ENCODE peak calls at places on chromosome 18, in six cellular contexts. J is body of pancreas, Q is transverse colon, E is dorsolateral prefrontal cortex, T is thoracic aorta, H is AG04450. U is an unnamed sample.

GRCh38 chr18:42274488-42275137 is 319.6 kb downstream of the PIK3C3 start:
- DNase-seq in T (no peak), Q (no peak), H (no peak), J (no peak), E (no peak), U (no peak)

GRCh38 chr18:21145371-21145770 is 33.8 kb upstream of the ROCK1 start:
- DNase-seq in Q (no peak), T (no peak), J (no peak), H (no peak), E (no peak), U (no peak)

GRCh38 chr18:75081486-75081885 is 127.5 kb downstream of the PTGR3 start:
- DNase-seq in H (no peak), T (no peak), Q (no peak), E (no peak), J (no peak), U (no peak)

GRCh38 chr18:80086281-80086680 is 22.8 kb upstream of the ADNP2 start:
- DNase-seq in T (no peak), J (no peak), E (no peak), H (no peak), Q (no peak), U (no peak)

GRCh38 chr18:3966985-3967856 is 487.9 kb downstream of the DLGAP1 start:
- DNase-seq in Q (no peak), H (no peak), J (peak; percentile 42), E (no peak), T (peak; percentile 13), U (no peak)

GRCh38 chr18:24378598-24378997 is 19.0 kb downstream of the OSBPL1A start:
- DNase-seq in E (no peak), Q (no peak), J (no peak), T (no peak), H (no peak), U (no peak)

GRCh38 chr18:12946549-12947354 is 1.1 kb upstream of the SEH1L start:
- DNase-seq in H (peak; percentile 78), J (no peak), Q (peak; percentile 47), E (peak; percentile 50), T (no peak), U (no peak)

GRCh38 chr18:51833850-51834249 is 506.1 kb upstream of the DCC start:
- DNase-seq in J (no peak), T (no peak), E (no peak), H (no peak), Q (no peak), U (no peak)

GRCh38 chr18:76209597-76209996 is 285.4 kb downstream of the ZNF516 start:
- DNase-seq in J (no peak), T (no peak), Q (no peak), E (no peak), H (peak; percentile 0), U (no peak)

GRCh38 chr18:4017479-4017878 is 437.6 kb downstream of the DLGAP1 start:
- DNase-seq in T (no peak), J (no peak), Q (no peak), H (no peak), E (no peak), U (peak; percentile 29)

GRCh38 chr18:25244170-25244569 is 107.8 kb downstream of the ZNF521 start:
- DNase-seq in Q (no peak), J (no peak), H (no peak), E (no peak), T (no peak), U (no peak)

GRCh38 chr18:40431071-40431998 is 1523.7 kb upstream of the PIK3C3 start:
- DNase-seq in Q (no peak), J (no peak), T (no peak), H (no peak), E (no peak), U (no peak)

GRCh38 chr18:7950380-7951143 is 383.4 kb downstream of the PTPRM start:
- DNase-seq in H (no peak), J (no peak), Q (no peak), E (no peak), T (no peak), U (peak; percentile 77)

GRCh38 chr18:7941533-7941932 is 374.4 kb downstream of the PTPRM start:
- DNase-seq in E (no peak), J (peak; percentile 90), Q (peak; percentile 63), H (no peak), T (no peak), U (peak; percentile 89)

GRCh38 chr18:7945882-7946281 is 378.8 kb downstream of the PTPRM start:
- DNase-seq in J (no peak), T (no peak), H (peak; percentile 87), Q (no peak), E (no peak), U (peak; percentile 53)

GRCh38 chr18:7940976-7941375 is 373.9 kb downstream of the PTPRM start:
- DNase-seq in T (no peak), H (no peak), Q (no peak), J (no peak), E (no peak), U (no peak)

GRCh38 chr18:7946724-7947377 is 379.7 kb downstream of the PTPRM start:
- DNase-seq in H (peak; percentile 76), T (no peak), E (no peak), J (no peak), Q (peak; percentile 29), U (peak; percentile 72)
- H3K27ac ChIP-seq in H (peak overlapping the region; percentile 62), T (no peak overlapping the region), E (peak overlapping the region; percentile 55), J (no peak overlapping the region), Q (peak overlapping the region; percentile 54), U (peak overlapping the region; percentile 50)

GRCh38 chr18:34329840-34330239 is 105.1 kb upstream of the NOL4 start:
- DNase-seq in H (no peak), T (no peak), J (no peak), Q (no peak), E (no peak), U (no peak)
- H3K27ac ChIP-seq in H (no peak overlapping the region), T (no peak overlapping the region), J (no peak overlapping the region), Q (peak overlapping the region; percentile 61), E (no peak overlapping the region), U (no peak overlapping the region)

GRCh38 chr18:2448565-2449151 is 122.6 kb downstream of the METTL4 start:
- DNase-seq in J (no peak), Q (no peak), H (no peak), T (no peak), E (no peak), U (no peak)
- H3K27ac ChIP-seq in J (no peak overlapping the region), Q (no peak overlapping the region), H (no peak overlapping the region), T (no peak overlapping the region), E (no peak overlapping the region), U (no peak overlapping the region)

GRCh38 chr18:31572368-31572767 is 19.3 kb upstream of the TTR start:
- DNase-seq in E (no peak), T (no peak), J (no peak), Q (no peak), H (no peak), U (no peak)
- H3K27ac ChIP-seq in E (no peak overlapping the region), T (no peak overlapping the region), J (no peak overlapping the region), Q (no peak overlapping the region), H (no peak overlapping the region), U (no peak overlapping the region)

GRCh38 chr18:50311573-50312106 is 24.1 kb upstream of the CXXC1 start:
- DNase-seq in E (no peak), H (no peak), Q (no peak), T (no peak), J (peak; percentile 55), U (peak; percentile 27)

GRCh38 chr18:50312296-50313030 is 25.0 kb upstream of the CXXC1 start:
- DNase-seq in H (no peak), T (no peak), J (no peak), Q (no peak), E (no peak), U (no peak)

GRCh38 chr18:50313031-50313607 is 25.6 kb upstream of the CXXC1 start:
- DNase-seq in E (no peak), T (no peak), Q (no peak), H (no peak), J (no peak), U (no peak)

GRCh38 chr18:50313873-50314460 is 26.5 kb upstream of the CXXC1 start:
- DNase-seq in T (no peak), J (no peak), H (no peak), E (no peak), Q (no peak), U (no peak)

DNA sequence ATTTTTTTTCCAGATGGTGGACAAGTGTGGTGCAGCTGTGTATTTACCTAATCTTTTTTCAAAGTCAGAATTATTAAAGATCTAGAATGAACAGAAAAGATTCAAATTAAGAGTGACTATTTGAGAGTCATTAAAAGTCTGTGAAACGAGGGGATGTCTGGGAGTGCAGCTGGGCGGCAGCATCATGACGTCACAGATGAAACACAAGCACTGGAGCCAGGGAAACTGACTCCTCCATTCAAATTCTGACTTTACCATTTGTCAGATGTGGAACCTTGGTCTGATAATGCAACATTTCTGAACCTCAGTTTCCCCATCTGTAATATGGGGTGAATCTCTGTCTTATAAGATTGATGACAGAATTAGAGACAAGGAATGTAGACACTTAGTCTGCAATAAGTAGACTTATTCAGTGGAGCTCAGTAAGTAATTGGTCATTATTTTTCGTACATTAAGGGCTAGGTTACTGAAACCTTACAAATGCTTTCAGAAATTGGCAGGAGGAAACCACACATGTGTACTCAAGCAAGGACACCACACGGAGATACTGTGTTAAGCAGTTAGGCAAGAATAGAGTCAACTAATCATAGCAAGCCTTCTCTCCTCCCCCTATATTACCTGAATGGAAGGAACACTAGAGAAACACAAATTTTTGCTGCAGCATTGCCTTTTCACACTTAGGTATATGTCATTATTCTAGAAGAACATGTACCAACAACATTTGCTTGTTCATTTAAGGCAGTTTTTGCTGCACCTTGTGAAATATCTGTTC is 27.8 kb upstream of the CXXC1 start:
- DNase-seq in Q (no peak), E (no peak), J (no peak), T (no peak), H (no peak), U (no peak)
- H3K27ac ChIP-seq in Q (no peak overlapping the region), E (no peak overlapping the region), J (no peak overlapping the region), T (no peak overlapping the region), H (no peak overlapping the region), U (no peak overlapping the region)

GRCh38 chr18:23238152-23238531 is 102.9 kb downstream of the CABLES1 start:
- DNase-seq in J (no peak), E (no peak), H (no peak), Q (peak; percentile 27), T (peak; percentile 73), U (peak; percentile 82)
- H3K27ac ChIP-seq in J (no peak overlapping the region), E (peak overlapping the region; percentile 85), H (no peak overlapping the region), Q (peak overlapping the region; percentile 81), T (peak overlapping the region; percentile 86), U (peak overlapping the region; percentile 82)